ENCODE peak calls at places on chromosomes 1 and 21, in four cellular contexts. B is fibroblast of pulmonary artery; D is activated CD8-positive, alpha-beta memory T cell treated with anti-CD3 and anti-CD28 coated beads, Interleukin-2, amount 10 ng/mL, durations not matched to agents 7 days and 5 days; U is dermis blood vessel endothelial cell. E is an unnamed sample.

GRCh38 chr1:90919900-90920299 is 101.9 kb downstream of the ZNF644 start:
- DNase-seq in B (no peak), D (no peak), U (no peak), E (peak)

GRCh38 chr1:59549903-59550302 is 253.0 kb downstream of the FGGY start:
- DNase-seq in B (peak), D (no peak), U (no peak), E (no peak)

GRCh38 chr1:147676306-147677085 is 6.2 kb upstream of the ACP6 start:
- DNase-seq in B (peak), D (no peak), U (peak), E (peak)

GRCh38 chr1:48092401-48092800 is 95.2 kb upstream of the TRABD2B start:
- DNase-seq in B (no peak), D (no peak), U (no peak), E (no peak)

GRCh38 chr1:220785166-220786056 is 1.3 kb upstream of the MTARC1 start:
- DNase-seq in B (no peak), D (no peak), U (no peak), E (no peak)

GRCh38 chr1:113981962-113982931 is 3.0 kb downstream of the OLFML3 start:
- DNase-seq in B (peak), D (no peak), U (no peak), E (peak)

GRCh38 chr1:172449012-172449584 is 5.2 kb upstream of the PIGC start:
- DNase-seq in B (no peak), D (peak), U (no peak), E (peak)

GRCh38 chr1:179924268-179924667 is 30.3 kb upstream of the CEP350 start:
- DNase-seq in B (no peak), D (no peak), U (no peak), E (no peak)

GRCh38 chr1:156608981-156609380 is 7.7 kb upstream of the GPATCH4 start:
- DNase-seq in B (no peak), D (peak), U (peak), E (peak)

GRCh38 chr1:47411441-47411840 is 4.6 kb upstream of the FOXE3 start:
- DNase-seq in B (no peak), D (no peak), U (no peak), E (no peak)

GRCh38 chr1:58119971-58120370 is 426.6 kb downstream of the OMA1 start:
- DNase-seq in B (no peak), D (no peak), U (no peak), E (no peak)

GRCh38 chr21:36507397-36508018 is 27.6 kb upstream of the CLDN14 start:
- DNase-seq in B (no peak), D (no peak), U (no peak), E (no peak)

GRCh38 chr1:199550384-199551067 is 477.0 kb upstream of the NR5A2 start:
- DNase-seq in B (peak), D (no peak), U (peak), E (peak)

GRCh38 chr21:29091032-29091431 is 17.6 kb upstream of the CCT8 start:
- DNase-seq in B (peak), D (no peak), U (peak), E (peak)

GRCh38 chr1:89589515-89589914 is 43.4 kb upstream of the LRRC8C start:
- DNase-seq in B (peak), D (no peak), U (peak), E (peak)

GRCh38 chr1:156233421-156234127 is 8.4 kb upstream of the BGLAP start:
- DNase-seq in B (peak), D (no peak), U (peak), E (peak)

GRCh38 chr1:207352560-207352959 is 31.1 kb downstream of the CD55 start:
- DNase-seq in B (no peak), D (no peak), U (no peak), E (no peak)

GRCh38 chr1:63882048-63882704 is 108.4 kb downstream of the ROR1 start:
- DNase-seq in B (no peak), D (no peak), U (no peak), E (no peak)

GRCh38 chr1:84785231-84785630 is 95.0 kb upstream of the SSX2IP start:
- DNase-seq in B (no peak), D (no peak), U (no peak), E (peak)

GRCh38 chr1:92314024-92314423 is 15.2 kb downstream of the RPAP2 start:
- DNase-seq in B (no peak), D (no peak), U (no peak), E (no peak)

GRCh38 chr1:217457016-217457415 is 173.9 kb downstream of the GPATCH2 start:
- DNase-seq in B (no peak), D (no peak), U (no peak), E (no peak)

GRCh38 chr1:15065736-15066135 is 87.8 kb upstream of the TMEM51 start:
- DNase-seq in B (no peak), D (no peak), U (no peak), E (no peak)

GRCh38 chr1:208131631-208132286 is 112.4 kb downstream of the PLXNA2 start:
- DNase-seq in B (no peak), D (no peak), U (no peak), E (no peak)

GRCh38 chr21:34933609-34934345 is 115.3 kb downstream of the RUNX1 start:
- DNase-seq in B (no peak), D (peak), U (no peak), E (no peak)

GRCh38 chr1:204858381-204858821 is 12.3 kb upstream of the NFASC start:
- DNase-seq in B (no peak), D (no peak), U (no peak), E (peak)

GRCh38 chr1:77544845-77545244 is 137.6 kb downstream of the ZZZ3 start:
- DNase-seq in B (no peak), D (no peak), U (no peak), E (peak)

GRCh38 chr1:20727746-20728316 is 4.7 kb downstream of the SH2D5 start:
- DNase-seq in B (peak), D (peak), U (peak), E (no peak)

GRCh38 chr1:51463561-51463960 is 55.5 kb downstream of the EPS15 start:
- DNase-seq in B (no peak), D (no peak), U (no peak), E (no peak)

GRCh38 chr1:99438656-99439055 is 174.4 kb downstream of the PLPPR4 start:
- DNase-seq in B (no peak), D (no peak), U (no peak), E (no peak)

E was measured in astrocyte of the hippocampus.